ENCODE peak calls at places on chromosome 1, in four cellular contexts. Q is upper lobe of left lung, T is esophagus squamous epithelium, D is neural progenitor cell. F is an unnamed sample.

GRCh38 chr1:19045898-19046889 is 89.7 kb upstream of the IFFO2 start:
- DNase-seq in D (no peak), T (no peak), Q (no peak), F (no peak)

GRCh38 chr1:154999651-155000474 is 2.7 kb upstream of the ZBTB7B start:
- DNase-seq in D (peak; percentile 76), T (no peak), Q (peak; percentile 86), F (no peak)

GRCh38 chr1:12052997-12053686 is 10.0 kb upstream of the TNFRSF8 start:
- DNase-seq in Q (peak; percentile 52), D (no peak), T (no peak), F (peak; percentile 56)

GRCh38 chr1:222950892-222951291 is 136.1 kb downstream of the DISP1 start:
- DNase-seq in T (no peak), D (no peak), Q (no peak), F (no peak)

GRCh38 chr1:241551759-241552638 is 19.8 kb downstream of the KMO start:
- DNase-seq in Q (no peak), T (no peak), D (no peak), F (peak; percentile 20)

GRCh38 chr1:1359316-1359667 is 937 bp upstream of the MXRA8 start:
- DNase-seq in Q (no peak), T (no peak), D (no peak), F (peak; percentile 38)

GRCh38 chr1:80533178-80533577 is 1267.6 kb upstream of the ADGRL2 start:
- DNase-seq in D (no peak), Q (no peak), T (no peak), F (no peak)

GRCh38 chr1:75100481-75101092 is 33.6 kb upstream of the LHX8 start:
- DNase-seq in D (no peak), T (no peak), Q (no peak), F (no peak)

GRCh38 chr1:153525088-153525713 is 10.6 kb downstream of the S100A6 start:
- DNase-seq in Q (no peak), T (no peak), D (no peak), F (peak; percentile 50)

GRCh38 chr1:153531638-153532037 is 4.2 kb downstream of the S100A6 start:
- DNase-seq in Q (no peak), D (no peak), T (no peak), F (no peak)

GRCh38 chr1:153526132-153526543 is 9.7 kb downstream of the S100A6 start:
- DNase-seq in D (no peak), T (no peak), Q (no peak), F (peak; percentile 39)

GRCh38 chr1:153532161-153532560 is 3.6 kb downstream of the S100A6 start:
- DNase-seq in T (no peak), Q (no peak), D (no peak), F (no peak)

DNA sequence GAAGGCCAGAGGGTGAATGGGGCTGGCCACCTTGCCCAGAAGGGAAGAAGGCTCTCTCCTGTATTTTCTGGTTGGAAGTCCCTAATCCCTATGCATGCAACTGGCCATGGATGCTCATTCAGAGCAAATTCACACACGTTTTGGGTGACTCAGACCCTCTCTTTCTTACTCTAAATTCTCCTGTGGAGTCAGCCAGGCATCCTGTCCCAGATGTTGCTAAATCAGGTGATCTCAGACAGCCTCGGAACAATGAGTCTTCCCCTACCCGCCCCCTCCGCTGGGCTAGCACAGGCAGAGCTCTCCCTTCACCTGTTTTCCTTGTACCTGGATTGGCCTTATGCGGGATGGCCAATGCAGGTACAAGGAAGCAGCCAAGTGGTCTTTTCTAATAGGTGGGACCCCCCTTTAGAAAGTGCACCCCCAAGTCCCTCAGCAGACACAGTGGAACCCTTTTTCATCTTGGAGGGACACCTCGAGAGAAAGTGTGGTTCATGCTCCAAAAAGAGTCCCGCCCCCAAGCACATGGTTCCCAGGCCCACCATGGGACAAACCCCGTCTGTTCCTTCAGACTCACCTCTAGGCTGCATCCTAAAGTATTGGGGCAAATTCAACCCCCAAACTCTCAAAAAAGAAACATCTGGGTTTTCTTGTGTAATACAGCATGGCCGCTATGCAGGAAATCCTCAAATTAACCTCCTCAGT is 8.6 kb downstream of the S100A6 start:
- DNase-seq in T (no peak), Q (no peak), D (no peak), F (no peak)
- H3K27ac ChIP-seq in T (peak overlapping the region; percentile 77), Q (no peak overlapping the region), D (no peak overlapping the region), F (no peak overlapping the region)

GRCh38 chr1:231949277-231950122 is 322.9 kb downstream of the DISC1 start:
- DNase-seq in D (peak; percentile 25), T (no peak), Q (no peak), F (peak; percentile 72)

GRCh38 chr1:231951399-231951798 is 324.8 kb downstream of the DISC1 start:
- DNase-seq in Q (no peak), T (no peak), D (no peak), F (no peak)

GRCh38 chr1:231954751-231955150 is 328.2 kb downstream of the DISC1 start:
- DNase-seq in D (no peak), Q (no peak), T (no peak), F (no peak)

DNA sequence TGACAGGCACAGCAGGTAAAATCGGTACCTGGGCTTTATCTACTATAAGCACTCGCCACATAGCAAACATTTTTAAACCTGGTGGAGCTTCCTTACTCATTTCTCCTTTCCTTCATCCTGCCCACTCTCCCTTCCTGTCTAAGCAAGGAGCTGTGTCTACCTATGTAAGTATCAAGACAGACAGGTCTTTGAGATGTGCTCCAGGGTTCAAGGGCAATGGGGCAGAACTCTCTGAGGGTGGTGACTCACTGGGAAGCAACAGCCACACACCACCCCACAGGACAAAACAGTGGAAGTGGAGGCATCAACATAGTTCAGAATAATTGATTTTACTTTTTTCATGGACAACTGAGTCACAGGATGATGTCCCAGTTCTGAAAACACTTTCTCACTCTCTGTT is 324.1 kb downstream of the DISC1 start:
- DNase-seq in Q (no peak), D (no peak), T (no peak), F (no peak)
- H3K27ac ChIP-seq in Q (no peak overlapping the region), D (no peak overlapping the region), T (peak overlapping the region; percentile 23), F (no peak overlapping the region)

DNA sequence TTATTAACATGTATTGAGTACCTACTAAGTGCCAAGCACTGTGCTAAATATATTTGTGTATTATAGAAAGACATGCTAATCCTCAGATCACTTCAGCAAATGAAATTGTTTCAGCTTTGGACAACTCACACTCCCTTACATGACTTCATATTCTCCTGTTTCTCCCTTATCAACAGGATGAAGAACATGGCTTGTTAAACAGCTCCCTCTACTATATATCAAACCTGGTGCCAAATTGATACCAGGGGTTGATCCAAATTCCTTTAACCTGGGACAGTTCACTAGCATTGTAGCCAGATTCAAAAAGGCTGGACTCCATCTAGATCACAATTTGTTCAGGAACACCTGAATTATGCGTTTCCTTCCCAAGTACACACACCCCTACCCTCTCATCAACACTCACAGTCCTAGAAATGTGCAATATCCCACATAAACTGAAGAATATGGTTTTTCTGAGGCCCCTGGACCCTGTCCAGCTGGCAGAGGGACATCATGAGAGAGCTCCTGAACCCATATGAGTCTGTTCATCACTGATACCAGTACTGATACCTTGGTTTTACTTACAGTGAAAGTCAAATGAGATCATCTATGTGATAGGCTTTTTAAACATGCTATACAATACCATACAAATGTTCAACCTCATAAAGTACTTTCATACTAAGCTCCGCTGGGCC is 47.0 kb upstream of the PALMD start:
- DNase-seq in T (no peak), Q (no peak), D (no peak), F (no peak)
- H3K27ac ChIP-seq in T (no peak overlapping the region), Q (no peak overlapping the region), D (no peak overlapping the region), F (no peak overlapping the region)

GRCh38 chr1:9658186-9658585 is 6.7 kb downstream of the PIK3CD start:
- DNase-seq in T (no peak), D (no peak), Q (no peak), F (no peak)
- H3K27ac ChIP-seq in T (no peak overlapping the region), D (no peak overlapping the region), Q (no peak overlapping the region), F (no peak overlapping the region)

DNA sequence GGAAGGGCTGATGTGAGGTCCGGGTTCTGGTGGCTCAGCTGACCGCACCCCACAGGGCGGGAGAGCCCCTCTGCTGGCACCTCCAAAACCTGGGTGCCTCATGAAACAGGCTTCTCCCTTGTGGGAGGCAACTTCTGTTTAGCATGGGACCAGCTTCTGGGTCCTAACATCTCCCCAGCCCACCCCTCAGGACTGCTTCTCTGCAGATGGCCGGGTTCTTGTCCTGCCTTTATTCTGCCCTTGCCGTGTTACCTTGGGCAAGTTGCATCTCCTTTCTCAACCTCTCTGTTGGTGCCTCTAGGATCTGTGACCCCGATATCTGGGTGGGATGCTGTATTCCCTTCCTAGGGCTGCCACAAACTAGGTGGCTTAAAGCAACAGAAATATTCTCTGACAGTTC is 15.0 kb upstream of the TTC22 start:
- DNase-seq in D (no peak), T (no peak), Q (no peak), F (no peak)
- H3K27ac ChIP-seq in D (no peak overlapping the region), T (no peak overlapping the region), Q (no peak overlapping the region), F (no peak overlapping the region)